ENCODE peak calls at places on chromosomes 13 and 19, in four cellular contexts. One of them, this sample, is unnamed.

GRCh38 chr19:3369337-3370213 is 3.2 kb downstream of the NFIC start:
- DNase-seq in CD8-positive, alpha-beta memory T cell: no peak
- DNase-seq in iris pigment epithelial cell: peak
- DNase-seq in nephron progenitor cell: peak
- DNase-seq in this sample: no peak

GRCh38 chr19:1063030-1063908 is 3.7 kb upstream of the ARHGAP45 start:
- DNase-seq in nephron progenitor cell: peak
- DNase-seq in iris pigment epithelial cell: no peak
- DNase-seq in CD8-positive, alpha-beta memory T cell: peak
- DNase-seq in this sample: no peak

GRCh38 chr13:99663185-99663825 is 162.0 kb downstream of the TM9SF2 start:
- DNase-seq in iris pigment epithelial cell: no peak
- DNase-seq in nephron progenitor cell: no peak
- DNase-seq in CD8-positive, alpha-beta memory T cell: no peak
- DNase-seq in this sample: no peak

GRCh38 chr19:55005684-55006488 is 32.2 kb downstream of the GP6 start:
- DNase-seq in iris pigment epithelial cell: peak
- DNase-seq in CD8-positive, alpha-beta memory T cell: peak
- DNase-seq in nephron progenitor cell: peak
- DNase-seq in this sample: no peak

GRCh38 chr19:46844067-46844489 is 6.6 kb downstream of the AP2S1 start:
- DNase-seq in iris pigment epithelial cell: peak
- DNase-seq in nephron progenitor cell: no peak
- DNase-seq in CD8-positive, alpha-beta memory T cell: no peak
- DNase-seq in this sample: no peak

GRCh38 chr19:37778613-37779138 is 710 bp downstream of the ZNF573 start:
- DNase-seq in nephron progenitor cell: no peak
- DNase-seq in CD8-positive, alpha-beta memory T cell: no peak
- DNase-seq in iris pigment epithelial cell: peak
- DNase-seq in this sample: no peak

GRCh38 chr13:106418556-106418955 is 116.9 kb downstream of the EFNB2 start:
- DNase-seq in iris pigment epithelial cell: peak
- DNase-seq in CD8-positive, alpha-beta memory T cell: no peak
- DNase-seq in nephron progenitor cell: no peak
- DNase-seq in this sample: no peak

GRCh38 chr19:20926796-20927195 is 3.7 kb downstream of the ZNF85 start:
- DNase-seq in CD8-positive, alpha-beta memory T cell: no peak
- DNase-seq in nephron progenitor cell: no peak
- DNase-seq in iris pigment epithelial cell: peak
- DNase-seq in this sample: no peak

GRCh38 chr13:46640843-46641242 is 87.9 kb downstream of the LRCH1 start:
- DNase-seq in CD8-positive, alpha-beta memory T cell: no peak
- DNase-seq in nephron progenitor cell: no peak
- DNase-seq in iris pigment epithelial cell: peak
- DNase-seq in this sample: no peak

GRCh38 chr13:50592412-50593145 is 250.9 kb downstream of the DLEU7 start:
- DNase-seq in iris pigment epithelial cell: peak
- DNase-seq in CD8-positive, alpha-beta memory T cell: no peak
- DNase-seq in nephron progenitor cell: no peak
- DNase-seq in this sample: no peak

GRCh38 chr13:94329754-94330551 is 149.5 kb downstream of the DCT start:
- DNase-seq in iris pigment epithelial cell: peak
- DNase-seq in CD8-positive, alpha-beta memory T cell: no peak
- DNase-seq in nephron progenitor cell: no peak
- DNase-seq in this sample: peak

GRCh38 chr13:59651479-59651878 is 512.2 kb downstream of the DIAPH3 start:
- DNase-seq in CD8-positive, alpha-beta memory T cell: no peak
- DNase-seq in iris pigment epithelial cell: no peak
- DNase-seq in nephron progenitor cell: no peak
- DNase-seq in this sample: no peak

GRCh38 chr13:110179858-110180156 is 127.2 kb downstream of the COL4A1 start:
- DNase-seq in nephron progenitor cell: no peak
- DNase-seq in CD8-positive, alpha-beta memory T cell: no peak
- DNase-seq in iris pigment epithelial cell: no peak
- DNase-seq in this sample: no peak

GRCh38 chr19:23762884-23763711 is 4.4 kb upstream of the ZNF681 start:
- DNase-seq in iris pigment epithelial cell: peak
- DNase-seq in nephron progenitor cell: peak
- DNase-seq in CD8-positive, alpha-beta memory T cell: peak
- DNase-seq in this sample: peak